ENCODE peak calls at places on chromosomes 6 and 20, in four cellular contexts. One of them, this sample, is unnamed.

GRCh38 chr20:62195736-62196135 is 12.9 kb downstream of the MTG2 start:
- DNase-seq in AG09319: no peak
- DNase-seq in activated gamma-delta T cell treated with anti-CD3 and anti-CD28 coated beads, Interleukin-2, amount 50 U/mL, for 16 hours: no peak
- DNase-seq in EL: no peak
- DNase-seq in this sample: no peak

GRCh38 chr6:100488231-100488630 is 23.5 kb upstream of the SIM1 start:
- DNase-seq in EL: no peak
- DNase-seq in AG09319: no peak
- DNase-seq in activated gamma-delta T cell treated with anti-CD3 and anti-CD28 coated beads, Interleukin-2, amount 50 U/mL, for 16 hours: no peak
- DNase-seq in this sample: peak; percentile 20

GRCh38 chr6:24283043-24283985 is 74.5 kb downstream of the DCDC2 start:
- DNase-seq in EL: peak; percentile 79
- DNase-seq in activated gamma-delta T cell treated with anti-CD3 and anti-CD28 coated beads, Interleukin-2, amount 50 U/mL, for 16 hours: no peak
- DNase-seq in AG09319: peak; percentile 14
- DNase-seq in this sample: peak; percentile 75

GRCh38 chr20:6579417-6579816 is 188.1 kb upstream of the BMP2 start:
- DNase-seq in AG09319: no peak
- DNase-seq in activated gamma-delta T cell treated with anti-CD3 and anti-CD28 coated beads, Interleukin-2, amount 50 U/mL, for 16 hours: no peak
- DNase-seq in EL: no peak
- DNase-seq in this sample: no peak

GRCh38 chr6:125099211-125100017 is 54.2 kb upstream of the TPD52L1 start:
- DNase-seq in AG09319: no peak
- DNase-seq in activated gamma-delta T cell treated with anti-CD3 and anti-CD28 coated beads, Interleukin-2, amount 50 U/mL, for 16 hours: no peak
- DNase-seq in EL: peak; percentile 79
- DNase-seq in this sample: peak; percentile 85

GRCh38 chr6:145731432-145731831 is 3.9 kb downstream of the EPM2A start:
- DNase-seq in activated gamma-delta T cell treated with anti-CD3 and anti-CD28 coated beads, Interleukin-2, amount 50 U/mL, for 16 hours: no peak
- DNase-seq in AG09319: no peak
- DNase-seq in EL: peak; percentile 30
- DNase-seq in this sample: no peak

GRCh38 chr20:2131366-2131765 is 29.7 kb downstream of the STK35 start:
- DNase-seq in EL: peak; percentile 76
- DNase-seq in activated gamma-delta T cell treated with anti-CD3 and anti-CD28 coated beads, Interleukin-2, amount 50 U/mL, for 16 hours: no peak
- DNase-seq in AG09319: no peak
- DNase-seq in this sample: no peak

GRCh38 chr20:49635171-49635570 is 67.2 kb upstream of the PTGIS start:
- DNase-seq in EL: no peak
- DNase-seq in activated gamma-delta T cell treated with anti-CD3 and anti-CD28 coated beads, Interleukin-2, amount 50 U/mL, for 16 hours: no peak
- DNase-seq in AG09319: no peak
- DNase-seq in this sample: no peak

GRCh38 chr6:126170875-126171489 is 168.9 kb upstream of the CENPW start:
- DNase-seq in EL: peak; percentile 38
- DNase-seq in activated gamma-delta T cell treated with anti-CD3 and anti-CD28 coated beads, Interleukin-2, amount 50 U/mL, for 16 hours: no peak
- DNase-seq in AG09319: no peak
- DNase-seq in this sample: peak; percentile 36

GRCh38 chr6:42047790-42048405 is 2.4 kb upstream of the TAF8 start:
- DNase-seq in AG09319: no peak
- DNase-seq in EL: no peak
- DNase-seq in activated gamma-delta T cell treated with anti-CD3 and anti-CD28 coated beads, Interleukin-2, amount 50 U/mL, for 16 hours: no peak
- DNase-seq in this sample: no peak

GRCh38 chr6:33169286-33170175 is 22.7 kb downstream of the COL11A2 start:
- DNase-seq in EL: no peak
- DNase-seq in activated gamma-delta T cell treated with anti-CD3 and anti-CD28 coated beads, Interleukin-2, amount 50 U/mL, for 16 hours: no peak
- DNase-seq in AG09319: no peak
- DNase-seq in this sample: no peak

GRCh38 chr6:80605165-80605989 is 498.9 kb downstream of the BCKDHB start:
- DNase-seq in EL: peak; percentile 57
- DNase-seq in activated gamma-delta T cell treated with anti-CD3 and anti-CD28 coated beads, Interleukin-2, amount 50 U/mL, for 16 hours: no peak
- DNase-seq in AG09319: no peak
- DNase-seq in this sample: no peak

GRCh38 chr20:20210327-20210726 is 157.6 kb upstream of the INSM1 start:
- DNase-seq in EL: peak; percentile 27
- DNase-seq in activated gamma-delta T cell treated with anti-CD3 and anti-CD28 coated beads, Interleukin-2, amount 50 U/mL, for 16 hours: no peak
- DNase-seq in AG09319: no peak
- DNase-seq in this sample: no peak

GRCh38 chr6:32291549-32291948 is 67.7 kb upstream of the NOTCH4 start:
- DNase-seq in EL: no peak
- DNase-seq in AG09319: no peak
- DNase-seq in activated gamma-delta T cell treated with anti-CD3 and anti-CD28 coated beads, Interleukin-2, amount 50 U/mL, for 16 hours: no peak
- DNase-seq in this sample: no peak

GRCh38 chr6:41798901-41799300 is 11.4 kb downstream of the TOMM6 start:
- DNase-seq in EL: no peak
- DNase-seq in activated gamma-delta T cell treated with anti-CD3 and anti-CD28 coated beads, Interleukin-2, amount 50 U/mL, for 16 hours: no peak
- DNase-seq in AG09319: no peak
- DNase-seq in this sample: no peak

GRCh38 chr6:7468382-7469081 is 72.9 kb upstream of the DSP start:
- DNase-seq in activated gamma-delta T cell treated with anti-CD3 and anti-CD28 coated beads, Interleukin-2, amount 50 U/mL, for 16 hours: no peak
- DNase-seq in AG09319: no peak
- DNase-seq in EL: peak; percentile 83
- DNase-seq in this sample: peak; percentile 87

GRCh38 chr20:51650685-51651134 is 108.2 kb upstream of the NFATC2 start:
- DNase-seq in activated gamma-delta T cell treated with anti-CD3 and anti-CD28 coated beads, Interleukin-2, amount 50 U/mL, for 16 hours: no peak
- DNase-seq in EL: peak; percentile 54
- DNase-seq in AG09319: no peak
- DNase-seq in this sample: peak; percentile 16

GRCh38 chr20:36117638-36118037 is 36.9 kb upstream of the EPB41L1 start:
- DNase-seq in AG09319: no peak
- DNase-seq in activated gamma-delta T cell treated with anti-CD3 and anti-CD28 coated beads, Interleukin-2, amount 50 U/mL, for 16 hours: no peak
- DNase-seq in EL: no peak
- DNase-seq in this sample: no peak

GRCh38 chr20:51359401-51359800 is 183.1 kb downstream of the NFATC2 start:
- DNase-seq in activated gamma-delta T cell treated with anti-CD3 and anti-CD28 coated beads, Interleukin-2, amount 50 U/mL, for 16 hours: no peak
- DNase-seq in EL: no peak
- DNase-seq in AG09319: no peak
- DNase-seq in this sample: no peak

GRCh38 chr20:46348972-46349741 is 40.9 kb upstream of the CDH22 start:
- DNase-seq in AG09319: no peak
- DNase-seq in activated gamma-delta T cell treated with anti-CD3 and anti-CD28 coated beads, Interleukin-2, amount 50 U/mL, for 16 hours: peak; percentile 17
- DNase-seq in EL: peak; percentile 47
- DNase-seq in this sample: peak; percentile 82

GRCh38 chr20:20743511-20744169 is 31.2 kb upstream of the RALGAPA2 start:
- DNase-seq in EL: no peak
- DNase-seq in activated gamma-delta T cell treated with anti-CD3 and anti-CD28 coated beads, Interleukin-2, amount 50 U/mL, for 16 hours: no peak
- DNase-seq in AG09319: no peak
- DNase-seq in this sample: peak; percentile 9

GRCh38 chr20:63015665-63016361 is 9.0 kb upstream of the BHLHE23 start:
- DNase-seq in activated gamma-delta T cell treated with anti-CD3 and anti-CD28 coated beads, Interleukin-2, amount 50 U/mL, for 16 hours: no peak
- DNase-seq in EL: no peak
- DNase-seq in AG09319: no peak
- DNase-seq in this sample: no peak

GRCh38 chr6:52577778-52578473 is 1.1 kb upstream of the TRAM2 start:
- DNase-seq in AG09319: no peak
- DNase-seq in activated gamma-delta T cell treated with anti-CD3 and anti-CD28 coated beads, Interleukin-2, amount 50 U/mL, for 16 hours: no peak
- DNase-seq in EL: no peak
- DNase-seq in this sample: no peak

GRCh38 chr6:125753218-125753936 is 3.9 kb downstream of the HEY2 start:
- DNase-seq in AG09319: peak; percentile 2
- DNase-seq in EL: peak; percentile 14
- DNase-seq in activated gamma-delta T cell treated with anti-CD3 and anti-CD28 coated beads, Interleukin-2, amount 50 U/mL, for 16 hours: no peak
- DNase-seq in this sample: peak; percentile 4

This sample was measured in GM03348.